ENCODE peak calls at places on chromosome 16, in eight cellular contexts. J is HFFc6, L is lower leg skin, K is Right ventricle myocardium inferior, W is T1000, V is ascending aorta, T is AG09309, X is kidney tubule cell. E is an unnamed sample.

GRCh38 chr16:89921131-89921698 is 1.9 kb upstream of the TUBB3 start:
- DNase-seq in L (no peak), J (no peak), W (no peak), K (no peak), T (no peak), X (peak; percentile 30), V (no peak), E (no peak)

GRCh38 chr16:13923703-13924298 is 3.8 kb downstream of the ERCC4 start:
- DNase-seq in V (no peak), X (peak; percentile 63), T (no peak), L (no peak), W (no peak), K (no peak), J (peak; percentile 51), E (peak; percentile 24)

GRCh38 chr16:20774703-20775362 is 11.0 kb downstream of the ACSM3 start:
- DNase-seq in X (peak; percentile 83), J (peak; percentile 54), K (peak; percentile 70), T (no peak), W (no peak), V (no peak), L (no peak), E (no peak)

GRCh38 chr16:81834868-81835267 is 55.8 kb downstream of the PLCG2 start:
- DNase-seq in T (no peak), J (no peak), X (no peak), V (no peak), W (no peak), K (no peak), L (no peak), E (no peak)

GRCh38 chr16:67942200-67942509 is 1.8 kb downstream of the LCAT start:
- DNase-seq in X (peak; percentile 43), K (no peak), W (no peak), V (no peak), L (no peak), T (no peak), J (no peak), E (no peak)

GRCh38 chr16:84166796-84167695 is 19.8 kb downstream of the TAF1C start:
- DNase-seq in T (no peak), L (no peak), J (no peak), K (peak; percentile 17), W (no peak), V (no peak), X (no peak), E (no peak)

GRCh38 chr16:1102921-1103648 is 7.0 kb upstream of the C1QTNF8 start:
- DNase-seq in T (no peak), L (no peak), K (peak; percentile 79), V (no peak), W (peak; percentile 55), J (peak; percentile 8), X (peak; percentile 34), E (no peak)

GRCh38 chr16:20884240-20884556 is 16.0 kb downstream of the DCUN1D3 start:
- DNase-seq in W (no peak), K (no peak), J (peak; percentile 69), V (no peak), L (no peak), T (no peak), X (no peak), E (no peak)

GRCh38 chr16:88561485-88562369 is 8.5 kb upstream of the ZC3H18 start:
- DNase-seq in W (no peak), X (peak; percentile 50), K (peak; percentile 76), V (no peak), L (peak; percentile 87), T (no peak), J (peak; percentile 10), E (no peak)

GRCh38 chr16:52537463-52537862 is 9.5 kb downstream of the TOX3 start:
- DNase-seq in K (no peak), J (no peak), X (peak; percentile 74), W (no peak), T (no peak), V (no peak), L (no peak), E (no peak)

GRCh38 chr16:49520684-49521083 is 147.1 kb downstream of the C16orf78 start:
- DNase-seq in K (no peak), J (no peak), V (no peak), L (no peak), T (no peak), X (no peak), W (no peak), E (no peak)

GRCh38 chr16:27698746-27699145 is 148.8 kb downstream of the KATNIP start:
- DNase-seq in L (peak; percentile 59), X (no peak), W (no peak), T (no peak), V (peak; percentile 42), K (no peak), J (no peak), E (no peak)

GRCh38 chr16:60478810-60479209 is 1557.4 kb downstream of the CDH8 start:
- DNase-seq in K (no peak), J (no peak), T (no peak), X (no peak), L (no peak), W (no peak), V (no peak), E (no peak)

GRCh38 chr16:84358601-84359295 is 9.6 kb upstream of the ATP2C2 start:
- DNase-seq in V (no peak), L (no peak), T (no peak), K (no peak), X (no peak), W (no peak), J (no peak), E (no peak)

GRCh38 chr16:70738083-70738977 is 52.5 kb upstream of the MTSS2 start:
- DNase-seq in X (peak; percentile 71), J (peak; percentile 69), T (no peak), W (peak; percentile 38), L (peak; percentile 90), V (peak; percentile 80), K (no peak), E (no peak)

GRCh38 chr16:70453891-70454220 is 539 bp upstream of the FCSK start:
- DNase-seq in L (no peak), T (no peak), K (no peak), W (no peak), V (no peak), X (no peak), J (no peak), E (no peak)

GRCh38 chr16:85046957-85047866 is 19.6 kb downstream of the KIAA0513 start:
- DNase-seq in J (no peak), X (no peak), K (no peak), V (no peak), T (no peak), L (no peak), W (no peak), E (no peak)

GRCh38 chr16:58464047-58464915 is 35.7 kb upstream of the NDRG4 start:
- DNase-seq in W (no peak), V (no peak), L (no peak), K (no peak), T (no peak), J (no peak), X (peak; percentile 34), E (no peak)

GRCh38 chr16:84065536-84066132 is 23.0 kb upstream of the SLC38A8 start:
- DNase-seq in L (peak; percentile 85), T (peak; percentile 14), J (peak; percentile 33), K (no peak), W (no peak), V (no peak), X (peak; percentile 60), E (no peak)

GRCh38 chr16:65731840-65732239 is 610.0 kb upstream of the CDH11 start:
- DNase-seq in J (no peak), L (no peak), V (no peak), W (no peak), X (peak; percentile 3), T (no peak), K (no peak), E (no peak)

GRCh38 chr16:55502801-55503366 is 6.0 kb upstream of the LPCAT2 start:
- DNase-seq in K (peak; percentile 94), W (no peak), X (peak; percentile 89), V (peak; percentile 82), J (no peak), T (no peak), L (peak; percentile 91), E (no peak)

GRCh38 chr16:56288019-56288418 is 96.7 kb downstream of the GNAO1 start:
- DNase-seq in X (no peak), K (no peak), L (no peak), V (no peak), J (no peak), T (no peak), W (no peak), E (no peak)

GRCh38 chr16:22643886-22644285 is 133.2 kb downstream of the NPIPB5 start:
- DNase-seq in V (no peak), T (no peak), L (no peak), X (no peak), W (no peak), J (no peak), K (no peak), E (no peak)